ENCODE peak calls at places on chromosomes 7 and 10, in seven cellular contexts. One of them, this sample, is unnamed.

GRCh38 chr7:133822001-133822641 is 305.0 kb upstream of the LRGUK start:
- DNase-seq in GM23338: no peak
- DNase-seq in small intestine: no peak
- DNase-seq in heart right ventricle: no peak
- DNase-seq in prostate gland: no peak
- DNase-seq in tibial nerve: no peak
- DNase-seq in foreskin keratinocyte: peak; percentile 24
- DNase-seq in this sample: no peak

GRCh38 chr10:75211007-75211735 is 575 bp downstream of the VDAC2 start:
- DNase-seq in foreskin keratinocyte: no peak
- DNase-seq in prostate gland: no peak
- DNase-seq in heart right ventricle: no peak
- DNase-seq in tibial nerve: no peak
- DNase-seq in small intestine: peak; percentile 78
- DNase-seq in GM23338: peak; percentile 48
- DNase-seq in this sample: peak; percentile 59

GRCh38 chr7:104096683-104097082 is 107.2 kb upstream of the RELN start:
- DNase-seq in GM23338: peak; percentile 42
- DNase-seq in heart right ventricle: no peak
- DNase-seq in foreskin keratinocyte: no peak
- DNase-seq in small intestine: no peak
- DNase-seq in prostate gland: peak; percentile 15
- DNase-seq in tibial nerve: no peak
- DNase-seq in this sample: no peak

GRCh38 chr10:34811126-34811967 is 3.7 kb downstream of the PARD3 start:
- DNase-seq in small intestine: no peak
- DNase-seq in GM23338: peak; percentile 70
- DNase-seq in foreskin keratinocyte: no peak
- DNase-seq in tibial nerve: no peak
- DNase-seq in prostate gland: no peak
- DNase-seq in heart right ventricle: no peak
- DNase-seq in this sample: no peak

GRCh38 chr10:43892062-43892765 is 243.5 kb upstream of the ZNF32 start:
- DNase-seq in heart right ventricle: no peak
- DNase-seq in small intestine: no peak
- DNase-seq in foreskin keratinocyte: no peak
- DNase-seq in prostate gland: no peak
- DNase-seq in tibial nerve: no peak
- DNase-seq in GM23338: no peak
- DNase-seq in this sample: no peak

GRCh38 chr10:88892223-88892967 is 12.3 kb downstream of the STAMBPL1 start:
- DNase-seq in tibial nerve: no peak
- DNase-seq in prostate gland: no peak
- DNase-seq in small intestine: no peak
- DNase-seq in GM23338: peak; percentile 51
- DNase-seq in foreskin keratinocyte: no peak
- DNase-seq in heart right ventricle: no peak
- DNase-seq in this sample: no peak

GRCh38 chr10:22316286-22317120 is at the start of gene COMMD3:
- DNase-seq in prostate gland: peak; percentile 87
- DNase-seq in tibial nerve: peak; percentile 81
- DNase-seq in GM23338: peak; percentile 92
- DNase-seq in heart right ventricle: peak; percentile 91
- DNase-seq in foreskin keratinocyte: peak; percentile 68
- DNase-seq in small intestine: peak; percentile 91
- DNase-seq in this sample: peak; percentile 55

GRCh38 chr10:115975031-115975430 is 298.0 kb downstream of the GFRA1 start:
- DNase-seq in small intestine: no peak
- DNase-seq in foreskin keratinocyte: no peak
- DNase-seq in tibial nerve: no peak
- DNase-seq in GM23338: no peak
- DNase-seq in prostate gland: no peak
- DNase-seq in heart right ventricle: no peak
- DNase-seq in this sample: no peak

GRCh38 chr7:156578578-156578940 is 62.0 kb upstream of the RNF32 start:
- DNase-seq in prostate gland: no peak
- DNase-seq in foreskin keratinocyte: no peak
- DNase-seq in heart right ventricle: no peak
- DNase-seq in tibial nerve: no peak
- DNase-seq in GM23338: peak; percentile 56
- DNase-seq in small intestine: no peak
- DNase-seq in this sample: no peak

GRCh38 chr10:105691811-105692210 is 1050.7 kb downstream of the SORCS3 start:
- DNase-seq in tibial nerve: no peak
- DNase-seq in foreskin keratinocyte: no peak
- DNase-seq in prostate gland: no peak
- DNase-seq in GM23338: peak; percentile 88
- DNase-seq in small intestine: peak; percentile 10
- DNase-seq in heart right ventricle: no peak
- DNase-seq in this sample: no peak

GRCh38 chr10:69959911-69960310 is 92.7 kb upstream of the MACROH2A2 start:
- DNase-seq in heart right ventricle: no peak
- DNase-seq in GM23338: no peak
- DNase-seq in tibial nerve: no peak
- DNase-seq in foreskin keratinocyte: no peak
- DNase-seq in small intestine: no peak
- DNase-seq in prostate gland: no peak
- DNase-seq in this sample: no peak

GRCh38 chr7:150941351-150941982 is 36.7 kb downstream of the KCNH2 start:
- DNase-seq in prostate gland: no peak
- DNase-seq in tibial nerve: no peak
- DNase-seq in heart right ventricle: no peak
- DNase-seq in foreskin keratinocyte: no peak
- DNase-seq in GM23338: no peak
- DNase-seq in small intestine: no peak
- DNase-seq in this sample: no peak

GRCh38 chr7:1861799-1862458 is 191.9 kb downstream of the ELFN1 start:
- DNase-seq in heart right ventricle: no peak
- DNase-seq in prostate gland: no peak
- DNase-seq in GM23338: no peak
- DNase-seq in foreskin keratinocyte: no peak
- DNase-seq in tibial nerve: no peak
- DNase-seq in small intestine: no peak
- DNase-seq in this sample: no peak

GRCh38 chr10:117610321-117610720 is 67.8 kb downstream of the EMX2 start:
- DNase-seq in GM23338: peak; percentile 12
- DNase-seq in heart right ventricle: no peak
- DNase-seq in foreskin keratinocyte: no peak
- DNase-seq in prostate gland: no peak
- DNase-seq in small intestine: no peak
- DNase-seq in tibial nerve: no peak
- DNase-seq in this sample: no peak

GRCh38 chr7:117875566-117875965 is 2.3 kb upstream of the CTTNBP2 start:
- DNase-seq in prostate gland: no peak
- DNase-seq in foreskin keratinocyte: no peak
- DNase-seq in heart right ventricle: no peak
- DNase-seq in tibial nerve: no peak
- DNase-seq in GM23338: peak; percentile 89
- DNase-seq in small intestine: no peak
- DNase-seq in this sample: no peak

GRCh38 chr7:157224627-157225026 is 85.9 kb downstream of the UBE3C start:
- DNase-seq in small intestine: no peak
- DNase-seq in heart right ventricle: no peak
- DNase-seq in GM23338: no peak
- DNase-seq in prostate gland: no peak
- DNase-seq in tibial nerve: no peak
- DNase-seq in foreskin keratinocyte: no peak
- DNase-seq in this sample: no peak

GRCh38 chr7:149126662-149127321 is 668 bp upstream of the ZNF425 start:
- DNase-seq in small intestine: peak; percentile 33
- DNase-seq in foreskin keratinocyte: peak; percentile 30
- DNase-seq in tibial nerve: no peak
- DNase-seq in heart right ventricle: peak; percentile 49
- DNase-seq in GM23338: peak; percentile 37
- DNase-seq in prostate gland: peak; percentile 33
- DNase-seq in this sample: no peak

GRCh38 chr7:374706-375490 is 84.9 kb downstream of the FOXL3 start:
- DNase-seq in small intestine: no peak
- DNase-seq in tibial nerve: no peak
- DNase-seq in heart right ventricle: no peak
- DNase-seq in prostate gland: no peak
- DNase-seq in foreskin keratinocyte: no peak
- DNase-seq in GM23338: no peak
- DNase-seq in this sample: no peak

GRCh38 chr10:22624289-22624738 is 90.1 kb downstream of the PIP4K2A start:
- DNase-seq in prostate gland: no peak
- DNase-seq in tibial nerve: no peak
- DNase-seq in small intestine: no peak
- DNase-seq in GM23338: peak; percentile 55
- DNase-seq in foreskin keratinocyte: no peak
- DNase-seq in heart right ventricle: no peak
- DNase-seq in this sample: no peak

GRCh38 chr10:71693377-71693776 is 26.2 kb downstream of the C10orf105 start:
- DNase-seq in heart right ventricle: no peak
- DNase-seq in foreskin keratinocyte: no peak
- DNase-seq in small intestine: peak; percentile 68
- DNase-seq in tibial nerve: no peak
- DNase-seq in GM23338: no peak
- DNase-seq in prostate gland: no peak
- DNase-seq in this sample: no peak

GRCh38 chr10:82544377-82544776 is 669.4 kb downstream of the NRG3 start:
- DNase-seq in heart right ventricle: no peak
- DNase-seq in foreskin keratinocyte: no peak
- DNase-seq in tibial nerve: no peak
- DNase-seq in GM23338: no peak
- DNase-seq in small intestine: no peak
- DNase-seq in prostate gland: no peak
- DNase-seq in this sample: no peak

GRCh38 chr7:6422095-6422494 is 25.7 kb downstream of the DAGLB start:
- DNase-seq in foreskin keratinocyte: no peak
- DNase-seq in heart right ventricle: no peak
- DNase-seq in prostate gland: no peak
- DNase-seq in GM23338: no peak
- DNase-seq in tibial nerve: no peak
- DNase-seq in small intestine: no peak
- DNase-seq in this sample: no peak

GRCh38 chr10:101939273-101939635 is 95.7 kb upstream of the KCNIP2 start:
- DNase-seq in GM23338: no peak
- DNase-seq in foreskin keratinocyte: peak; percentile 64
- DNase-seq in heart right ventricle: no peak
- DNase-seq in small intestine: no peak
- DNase-seq in tibial nerve: no peak
- DNase-seq in prostate gland: no peak
- DNase-seq in this sample: no peak

DNA sequence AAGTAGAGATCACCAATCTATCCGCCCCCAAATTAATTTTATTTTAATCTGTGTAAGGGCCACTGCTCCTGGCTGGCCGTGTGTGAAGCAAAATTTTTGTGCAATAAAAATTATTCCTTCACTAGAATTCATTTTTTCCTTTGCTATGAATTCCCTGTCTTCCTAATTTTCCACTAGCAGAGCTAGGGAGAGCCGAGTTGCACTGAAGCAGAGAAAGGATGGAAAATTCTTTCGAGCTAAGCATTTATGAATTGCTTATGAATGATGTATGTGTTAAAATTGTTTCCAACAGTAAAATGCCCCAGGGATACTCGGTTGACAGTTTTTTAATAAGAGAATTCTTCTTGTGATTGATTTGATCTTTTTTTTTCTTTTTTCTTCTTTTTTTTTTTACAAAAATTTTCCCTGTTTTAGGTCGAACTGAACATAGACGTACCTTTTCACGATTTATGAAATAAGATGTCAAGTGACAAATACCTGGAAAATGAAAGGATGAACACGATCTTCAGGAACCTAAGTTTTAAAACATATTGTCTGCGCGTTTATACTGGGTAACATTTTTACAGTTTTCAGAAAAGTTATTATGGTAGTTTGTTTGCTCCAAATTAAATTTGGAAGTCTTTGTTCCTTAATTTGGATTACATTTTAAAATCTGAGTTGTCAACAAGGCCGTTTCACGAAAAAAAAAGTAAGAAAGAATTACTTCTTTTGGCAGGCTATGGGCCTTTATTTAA is 288.8 kb upstream of the NFE2L3 start:
- DNase-seq in foreskin keratinocyte: no peak
- DNase-seq in GM23338: no peak
- DNase-seq in prostate gland: no peak
- DNase-seq in tibial nerve: no peak
- DNase-seq in small intestine: no peak
- DNase-seq in heart right ventricle: no peak
- DNase-seq in this sample: no peak
- H3K4me1 ChIP-seq in foreskin keratinocyte: no peaks in the 10 kb centered on the region
- H3K4me1 ChIP-seq in GM23338: peaks cover 42% of the 10 kb centered on the region
- H3K4me1 ChIP-seq in prostate gland: no peaks in the 10 kb centered on the region
- H3K4me1 ChIP-seq in tibial nerve: no peaks in the 10 kb centered on the region
- H3K4me1 ChIP-seq in small intestine: no peaks in the 10 kb centered on the region
- H3K4me1 ChIP-seq in heart right ventricle: no peaks in the 10 kb centered on the region
- H3K4me1 ChIP-seq in this sample: peaks cover 10% of the 10 kb centered on the region

GRCh38 chr7:73824986-73825385 is 5.8 kb upstream of the CLDN4 start:
- DNase-seq in foreskin keratinocyte: no peak
- DNase-seq in GM23338: no peak
- DNase-seq in heart right ventricle: no peak
- DNase-seq in small intestine: no peak
- DNase-seq in tibial nerve: no peak
- DNase-seq in prostate gland: no peak
- DNase-seq in this sample: peak; percentile 93
- H3K4me1 ChIP-seq in foreskin keratinocyte: peaks cover 9% of the 10 kb centered on the region
- H3K4me1 ChIP-seq in GM23338: peaks cover 35% of the 10 kb centered on the region
- H3K4me1 ChIP-seq in heart right ventricle: peaks cover 4% of the 10 kb centered on the region
- H3K4me1 ChIP-seq in small intestine: peaks cover 2% of the 10 kb centered on the region
- H3K4me1 ChIP-seq in tibial nerve: peaks cover 8% of the 10 kb centered on the region
- H3K4me1 ChIP-seq in prostate gland: peaks cover 25% of the 10 kb centered on the region
- H3K4me1 ChIP-seq in this sample: peaks cover 82% of the 10 kb centered on the region

DNA sequence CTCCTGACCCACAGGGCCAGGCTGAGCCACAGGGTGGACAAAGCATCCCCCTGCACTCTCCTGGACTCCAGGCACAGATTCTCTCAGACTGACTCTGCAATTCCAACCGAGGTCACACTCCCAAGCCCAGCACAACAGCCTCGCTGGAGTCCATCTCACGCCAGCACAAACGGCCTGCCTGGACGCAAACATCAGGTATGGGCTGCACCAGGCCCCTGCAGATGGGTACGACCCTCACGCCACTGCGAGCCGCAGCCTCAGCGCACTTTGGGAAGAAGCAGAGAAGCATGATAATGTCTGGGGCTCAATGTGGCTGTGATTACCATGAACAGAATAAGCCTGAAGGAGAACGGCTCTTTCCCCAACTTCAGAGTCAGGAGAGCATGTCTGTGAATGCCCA is 66.4 kb upstream of the CFAP46 start:
- DNase-seq in prostate gland: no peak
- DNase-seq in foreskin keratinocyte: no peak
- DNase-seq in tibial nerve: no peak
- DNase-seq in GM23338: no peak
- DNase-seq in heart right ventricle: no peak
- DNase-seq in small intestine: no peak
- DNase-seq in this sample: no peak
- H3K4me1 ChIP-seq in prostate gland: no peaks in the 10 kb centered on the region
- H3K4me1 ChIP-seq in foreskin keratinocyte: no peaks in the 10 kb centered on the region
- H3K4me1 ChIP-seq in tibial nerve: no peaks in the 10 kb centered on the region
- H3K4me1 ChIP-seq in GM23338: no peaks in the 10 kb centered on the region
- H3K4me1 ChIP-seq in heart right ventricle: peaks cover 10% of the 10 kb centered on the region
- H3K4me1 ChIP-seq in small intestine: no peaks in the 10 kb centered on the region
- H3K4me1 ChIP-seq in this sample: no peaks in the 10 kb centered on the region

DNA sequence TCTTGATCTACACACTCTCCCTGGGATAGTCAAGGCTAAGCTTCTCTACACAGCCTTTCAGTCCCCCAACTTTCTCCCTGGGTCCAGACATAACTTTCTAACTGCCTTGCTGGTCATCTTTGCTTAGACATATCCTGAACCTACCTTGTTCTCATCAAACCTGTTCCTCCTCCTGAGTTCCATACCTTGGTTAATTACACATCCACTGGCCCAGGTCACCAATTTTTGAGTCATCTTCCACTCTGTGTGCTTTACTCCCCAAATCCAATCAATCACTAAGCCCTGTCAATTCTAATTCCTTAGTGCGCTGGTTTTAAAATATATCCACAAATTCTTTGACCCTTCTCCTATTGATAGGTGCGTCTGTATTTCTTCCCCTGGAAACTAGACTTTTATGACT is 107.0 kb downstream of the EVX1 start:
- DNase-seq in small intestine: no peak
- DNase-seq in tibial nerve: no peak
- DNase-seq in GM23338: no peak
- DNase-seq in foreskin keratinocyte: no peak
- DNase-seq in prostate gland: no peak
- DNase-seq in heart right ventricle: no peak
- DNase-seq in this sample: peak; percentile 85
- H3K4me1 ChIP-seq in small intestine: no peaks in the 10 kb centered on the region
- H3K4me1 ChIP-seq in tibial nerve: peaks cover 7% of the 10 kb centered on the region
- H3K4me1 ChIP-seq in GM23338: peaks cover 7% of the 10 kb centered on the region
- H3K4me1 ChIP-seq in foreskin keratinocyte: no peaks in the 10 kb centered on the region
- H3K4me1 ChIP-seq in prostate gland: no peaks in the 10 kb centered on the region
- H3K4me1 ChIP-seq in heart right ventricle: no peaks in the 10 kb centered on the region
- H3K4me1 ChIP-seq in this sample: peaks cover 47% of the 10 kb centered on the region